ENCODE peak calls at places on chromosomes 7 and 10, in four cellular contexts. I is fibroblast of lung, V is left ventricle myocardium inferior, G is Peyer's patch. D is an unnamed sample.
A peak's percentile ranks its signal among the peaks of the same experiment; 100 is the strongest.

GRCh38 chr7:77727936-77728701 is 31.9 kb downstream of the RSBN1L start:
- DNase-seq in G (no peak), I (peak; percentile 37), V (no peak), D (no peak)

GRCh38 chr7:36279926-36280315 is 109.7 kb upstream of the ANLN start:
- DNase-seq in V (no peak), G (no peak), I (no peak), D (no peak)

GRCh38 chr7:22864855-22865606 is 42.4 kb upstream of the TOMM7 start:
- DNase-seq in G (no peak), I (no peak), V (no peak), D (no peak)

GRCh38 chr7:95772771-95773581 is 622 bp downstream of the DYNC1I1 start:
- DNase-seq in G (no peak), V (peak; percentile 54), I (peak; percentile 14), D (peak; percentile 20)

GRCh38 chr7:107105591-107106245 is 61.2 kb downstream of the PRKAR2B start:
- DNase-seq in I (no peak), G (no peak), V (no peak), D (no peak)

GRCh38 chr10:108653466-108653865 is 1269.8 kb downstream of the XPNPEP1 start:
- DNase-seq in G (no peak), V (no peak), I (no peak), D (no peak)

GRCh38 chr10:15545884-15546283 is 173.8 kb downstream of the ITGA8 start:
- DNase-seq in V (no peak), I (no peak), G (no peak), D (no peak)

GRCh38 chr10:28810062-28810870 is 132.9 kb downstream of the BAMBI start:
- DNase-seq in V (no peak), I (peak; percentile 53), G (no peak), D (no peak)

GRCh38 chr7:139884441-139884840 is 55.4 kb downstream of the TBXAS1 start:
- DNase-seq in G (no peak), I (no peak), V (no peak), D (no peak)

GRCh38 chr7:126493801-126494200 is 758.9 kb downstream of the GRM8 start:
- DNase-seq in V (no peak), I (no peak), G (no peak), D (no peak)
- H3K27me3 ChIP-seq in V (no peaks in the 10 kb centered on the region), I (no peaks in the 10 kb centered on the region), G (no peaks in the 10 kb centered on the region), D (no peaks in the 10 kb centered on the region)

GRCh38 chr7:9657257-9657656 is 1223.8 kb downstream of the NXPH1 start:
- DNase-seq in V (no peak), G (no peak), I (peak; percentile 6), D (no peak)
- TF ChIP-seq CTCF in V (no peak), G (no peak), I (no peak), D (no peak)

GRCh38 chr7:150976529-150977381 is 1.4 kb downstream of the KCNH2 start:
- DNase-seq in I (no peak), V (peak; percentile 78), G (no peak), D (no peak)

GRCh38 chr7:150978136-150978789 is at the start of gene KCNH2:
- DNase-seq in V (peak; percentile 72), G (no peak), I (no peak), D (no peak)

GRCh38 chr7:150975536-150976285 is 2.4 kb downstream of the KCNH2 start:
- DNase-seq in I (no peak), G (no peak), V (no peak), D (no peak)

GRCh38 chr7:150979706-150980390 is 1.7 kb upstream of the KCNH2 start:
- DNase-seq in V (no peak), I (no peak), G (no peak), D (no peak)

DNA sequence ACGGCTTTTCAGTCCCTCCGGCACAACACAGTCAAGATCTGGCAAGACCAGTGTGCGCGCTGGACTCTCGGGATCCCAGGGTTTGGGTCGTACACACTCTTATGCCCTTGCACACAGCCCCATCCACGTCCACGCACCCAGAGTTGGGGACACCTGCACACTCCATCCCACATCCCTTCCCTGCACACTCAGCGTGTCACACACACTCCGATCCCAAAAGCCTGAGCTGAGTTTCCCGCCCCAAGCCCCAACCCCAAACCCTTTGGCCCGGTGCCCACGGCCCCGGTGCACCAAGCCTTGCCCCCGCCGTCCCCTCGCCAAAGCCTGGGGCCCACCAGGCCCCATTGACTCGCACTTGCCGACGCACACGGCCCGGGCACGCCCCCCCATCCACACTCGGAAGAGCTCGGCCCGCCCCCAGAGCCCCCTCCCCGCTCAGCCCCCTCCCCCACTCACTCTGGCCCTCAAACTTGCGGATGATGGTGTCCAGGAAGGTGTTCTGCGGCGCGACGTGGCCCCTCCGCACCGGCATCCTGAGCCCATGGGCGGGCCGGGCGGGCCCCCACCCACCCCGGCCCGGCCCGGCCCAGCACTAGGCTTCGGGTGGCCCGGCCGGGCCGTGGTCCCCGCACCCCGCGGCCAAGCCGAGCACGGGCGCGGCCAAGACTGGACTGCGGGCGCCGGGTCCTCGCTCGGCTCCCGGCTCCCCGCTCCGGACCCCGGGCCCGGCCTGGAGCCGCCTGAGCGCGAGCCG is 562 bp downstream of the KCNH2 start:
- DNase-seq in I (no peak), G (no peak), V (no peak), D (no peak)
- H3K36me3 ChIP-seq in I (no peaks in the 10 kb centered on the region), G (no peaks in the 10 kb centered on the region), V (no peaks in the 10 kb centered on the region), D (no peaks in the 10 kb centered on the region)

GRCh38 chr10:127916826-127917225 is 9.9 kb downstream of the PTPRE start:
- DNase-seq in V (no peak), G (no peak), I (no peak), D (no peak)
- H3K27me3 ChIP-seq in V (no peaks in the 10 kb centered on the region), G (no peaks in the 10 kb centered on the region), I (no peaks in the 10 kb centered on the region), D (no peaks in the 10 kb centered on the region)